ENCODE peak calls at places on chromosomes 2 and 18, in six cellular contexts. N is upper lobe of left lung, U is ovary, K is lower leg skin, I is prostate gland, Y is adrenal gland. V is an unnamed sample.

GRCh38 chr2:37985333-37985732 is 60.2 kb downstream of the RMDN2 start:
- DNase-seq in N (no peak), U (no peak), K (no peak), I (no peak), Y (no peak), V (no peak)

GRCh38 chr2:36663851-36664715 is 32.4 kb upstream of the VIT start:
- DNase-seq in N (no peak), U (no peak), K (no peak), I (peak), Y (peak), V (peak)

GRCh38 chr2:794554-795244 is 117.5 kb upstream of the TMEM18 start:
- DNase-seq in N (no peak), U (no peak), K (peak), I (no peak), Y (no peak), V (no peak)

GRCh38 chr18:48090702-48091101 is 160.2 kb upstream of the SMAD2 start:
- DNase-seq in N (no peak), U (no peak), K (no peak), I (no peak), Y (no peak), V (no peak)

GRCh38 chr2:104444392-104444791 is 409.5 kb upstream of the POU3F3 start:
- DNase-seq in N (no peak), U (no peak), K (no peak), I (no peak), Y (no peak), V (no peak)

GRCh38 chr2:158359846-158360245 is 96.7 kb downstream of the CCDC148 start:
- DNase-seq in N (no peak), U (no peak), K (no peak), I (no peak), Y (no peak), V (no peak)

GRCh38 chr2:120632796-120633646 is 102.6 kb upstream of the GLI2 start:
- DNase-seq in N (no peak), U (no peak), K (peak), I (no peak), Y (no peak), V (no peak)

GRCh38 chr2:64932327-64933216 is 56.6 kb upstream of the SLC1A4 start:
- DNase-seq in N (no peak), U (no peak), K (no peak), I (no peak), Y (no peak), V (no peak)

GRCh38 chr2:20190862-20191713 is 33.8 kb downstream of the SDC1 start:
- DNase-seq in N (no peak), U (no peak), K (no peak), I (no peak), Y (no peak), V (no peak)

GRCh38 chr2:47309952-47310800 is 92.8 kb upstream of the MSH2 start:
- DNase-seq in N (no peak), U (no peak), K (no peak), I (no peak), Y (no peak), V (peak)

GRCh38 chr2:78290581-78291214 is 734.8 kb upstream of the REG3G start:
- DNase-seq in N (no peak), U (no peak), K (no peak), I (no peak), Y (no peak), V (no peak)

GRCh38 chr2:136932700-136933099 is 167.4 kb downstream of the THSD7B start:
- DNase-seq in N (no peak), U (no peak), K (no peak), I (no peak), Y (no peak), V (peak)

GRCh38 chr2:104976603-104977120 is 61.2 kb upstream of the MRPS9 start:
- DNase-seq in N (no peak), U (no peak), K (no peak), I (no peak), Y (no peak), V (peak)

GRCh38 chr18:61360440-61361383 is 27.5 kb downstream of the CDH20 start:
- DNase-seq in N (no peak), U (no peak), K (no peak), I (no peak), Y (no peak), V (no peak)

GRCh38 chr2:232839680-232840079 is 30.4 kb upstream of the SNORC start:
- DNase-seq in N (no peak), U (no peak), K (no peak), I (peak), Y (peak), V (peak)

GRCh38 chr2:101905746-101906336 is 85.9 kb upstream of the IL1R2 start:
- DNase-seq in N (no peak), U (no peak), K (no peak), I (no peak), Y (no peak), V (no peak)

GRCh38 chr2:144596074-144596871 is 76.4 kb upstream of the ZEB2 start:
- DNase-seq in N (no peak), U (no peak), K (no peak), I (peak), Y (no peak), V (peak)

GRCh38 chr2:237209046-237209375 is 123.3 kb downstream of the COPS8 start:
- DNase-seq in N (no peak), U (no peak), K (no peak), I (no peak), Y (no peak), V (no peak)

GRCh38 chr2:127525692-127526141 is 572 bp downstream of the IWS1 start:
- DNase-seq in N (no peak), U (no peak), K (peak), I (no peak), Y (peak), V (peak)

GRCh38 chr2:118642501-118642900 is 204.9 kb downstream of the EN1 start:
- DNase-seq in N (no peak), U (no peak), K (no peak), I (no peak), Y (no peak), V (no peak)

GRCh38 chr2:237278593-237278992 is 135.4 kb downstream of the COL6A3 start:
- DNase-seq in N (no peak), U (no peak), K (peak), I (no peak), Y (peak), V (no peak)

GRCh38 chr2:83067947-83068346 is 1391.1 kb downstream of the SUCLG1 start:
- DNase-seq in N (no peak), U (no peak), K (no peak), I (no peak), Y (no peak), V (no peak)

GRCh38 chr18:42712065-42712464 is 403.4 kb downstream of the RIT2 start:
- DNase-seq in N (no peak), U (no peak), K (no peak), I (no peak), Y (no peak), V (no peak)

GRCh38 chr18:43350176-43350575 is 72.9 kb upstream of the SYT4 start:
- DNase-seq in N (no peak), U (no peak), K (no peak), I (no peak), Y (no peak), V (no peak)

GRCh38 chr2:7849531-7849930 is 832.3 kb upstream of the ID2 start:
- DNase-seq in N (peak), U (no peak), K (no peak), I (no peak), Y (no peak), V (no peak)

DNA sequence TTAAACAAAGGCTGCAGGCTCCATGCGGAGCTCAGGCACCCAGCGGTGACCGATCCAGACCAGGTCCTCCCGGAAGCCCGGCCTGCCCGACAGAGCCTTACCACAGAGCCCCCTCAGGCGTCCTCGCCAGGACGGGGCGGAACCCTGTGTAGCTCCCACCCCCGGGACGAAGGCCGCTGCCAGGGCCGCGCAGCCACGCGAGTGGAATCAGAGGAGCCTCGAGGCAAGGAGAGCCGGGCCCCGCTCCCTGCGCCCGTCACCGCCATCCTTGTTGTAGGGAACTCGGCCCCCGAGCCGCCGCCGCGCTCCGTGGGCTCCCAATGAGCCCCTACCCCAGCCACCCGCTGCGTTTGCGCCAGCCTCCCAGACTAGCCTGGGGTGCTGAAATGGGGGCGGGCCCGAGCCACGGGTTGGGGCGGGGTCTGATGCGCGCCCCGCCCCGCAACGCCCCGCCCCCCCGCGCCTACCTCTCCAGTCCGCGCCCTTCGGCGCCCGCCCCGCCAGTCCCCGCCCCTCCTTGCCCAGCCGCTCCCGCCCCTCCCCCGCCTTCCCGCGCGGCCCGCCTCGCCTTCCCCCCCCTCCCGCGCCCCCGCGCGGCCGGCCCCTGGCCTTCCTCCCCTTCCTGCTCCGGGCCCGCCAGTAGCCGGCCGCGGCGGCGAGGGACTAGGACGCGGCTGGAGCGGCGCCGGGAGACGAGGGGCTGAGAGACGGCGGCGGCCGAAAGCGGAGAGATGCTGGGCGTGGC is at the start of gene LIMS1:
- DNase-seq in N (peak), U (peak), K (peak), I (peak), Y (peak), V (peak)
- TF ChIP-seq POLR2A in N (peak), U (peak), K (no peak), I (peak), Y (peak), V (peak)

GRCh38 chr2:240170883-240171282 is 30.4 kb upstream of the OTOS start:
- DNase-seq in N (no peak), U (no peak), K (no peak), I (no peak), Y (no peak), V (no peak)

GRCh38 chr2:240170354-240170735 is 29.9 kb upstream of the OTOS start:
- DNase-seq in N (no peak), U (no peak), K (no peak), I (no peak), Y (no peak), V (no peak)

GRCh38 chr2:240174496-240174895 is 34.0 kb upstream of the OTOS start:
- DNase-seq in N (no peak), U (no peak), K (no peak), I (no peak), Y (no peak), V (no peak)

GRCh38 chr2:240169486-240170353 is 29.3 kb upstream of the OTOS start:
- DNase-seq in N (no peak), U (no peak), K (no peak), I (no peak), Y (no peak), V (no peak)

DNA sequence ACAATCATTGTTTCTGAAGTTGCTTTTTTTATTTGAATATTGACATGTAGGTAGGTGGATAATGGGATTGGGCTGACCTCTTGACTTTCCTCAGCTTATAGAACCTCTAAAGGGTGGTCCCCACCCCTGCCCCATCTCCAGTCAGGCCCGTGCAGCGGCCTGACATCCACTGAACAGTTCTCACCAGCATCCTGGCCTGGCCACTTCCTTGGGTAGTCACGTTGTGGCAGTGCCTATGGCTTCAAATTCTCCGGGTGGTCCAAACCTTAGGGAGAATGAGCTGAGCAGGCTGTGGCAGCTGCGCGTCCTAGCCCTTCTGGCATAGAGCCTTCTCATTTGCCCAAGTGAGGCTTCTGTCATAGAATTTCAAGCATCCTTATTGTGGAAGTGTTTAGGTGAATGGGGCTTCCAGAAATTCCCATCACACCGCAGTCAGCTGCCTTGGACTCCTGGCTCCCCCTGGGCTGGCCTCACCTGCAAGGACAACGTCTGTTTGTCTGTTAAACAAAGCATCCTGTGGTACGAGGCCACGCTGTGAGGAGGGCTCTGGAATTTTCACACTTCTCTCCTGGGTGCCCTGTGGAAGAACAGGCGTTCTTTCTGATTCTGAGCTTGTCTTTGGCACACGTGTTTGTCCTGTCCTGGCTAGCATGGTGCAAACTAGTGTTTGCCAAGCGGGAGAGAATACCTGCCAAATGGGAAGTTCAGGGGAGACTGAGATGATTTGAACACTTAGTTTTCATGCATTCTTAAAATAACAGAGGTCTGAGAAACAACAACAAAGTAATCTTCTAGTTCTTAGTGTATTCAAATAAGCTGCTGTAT is 31.8 kb upstream of the OTOS start:
- DNase-seq in N (no peak), U (no peak), K (no peak), I (peak), Y (no peak), V (no peak)
- TF ChIP-seq POLR2A in N (no peak), U (no peak), K (no peak), I (no peak), Y (no peak), V (no peak)

GRCh38 chr2:177553176-177553909 is 160.8 kb downstream of the AGPS start:
- DNase-seq in N (no peak), U (no peak), K (no peak), I (no peak), Y (no peak), V (no peak)
- TF ChIP-seq POLR2A in N (no peak), U (no peak), K (no peak), I (no peak), Y (no peak), V (peak)

DNA sequence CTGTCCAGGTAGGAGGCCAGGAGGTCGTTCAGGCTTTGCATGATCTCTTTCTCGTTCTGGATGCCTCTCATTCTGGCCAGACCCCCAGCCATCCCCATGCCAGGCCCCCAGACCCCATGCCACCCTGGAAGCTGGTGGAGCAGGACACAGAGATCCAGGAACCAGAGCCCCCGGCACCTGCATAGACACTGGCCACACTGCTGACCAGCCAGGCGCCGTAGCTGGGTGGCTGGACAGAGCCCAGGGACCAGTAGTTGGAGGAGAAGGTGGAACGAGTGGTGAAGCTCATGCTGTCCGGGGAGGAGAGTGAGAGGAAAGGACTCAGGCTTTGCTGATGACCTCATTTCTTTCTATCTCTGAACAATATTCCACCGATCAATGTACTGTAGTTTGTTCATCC is 35.5 kb downstream of the SLC4A5 start:
- DNase-seq in N (peak), U (no peak), K (no peak), I (no peak), Y (no peak), V (no peak)
- TF ChIP-seq POLR2A in N (no peak), U (no peak), K (no peak), I (no peak), Y (no peak), V (no peak)

GRCh38 chr18:58447342-58448190 is 181.3 kb downstream of the ALPK2 start:
- DNase-seq in N (no peak), U (no peak), K (no peak), I (no peak), Y (no peak), V (no peak)
- TF ChIP-seq POLR2A in N (no peak), U (no peak), K (no peak), I (no peak), Y (no peak), V (no peak)

GRCh38 chr2:156435392-156435724 is 821 bp upstream of the GPD2 start:
- DNase-seq in N (no peak), U (no peak), K (no peak), I (no peak), Y (no peak), V (no peak)
- TF ChIP-seq POLR2A in N (no peak), U (no peak), K (no peak), I (no peak), Y (no peak), V (no peak)

DNA sequence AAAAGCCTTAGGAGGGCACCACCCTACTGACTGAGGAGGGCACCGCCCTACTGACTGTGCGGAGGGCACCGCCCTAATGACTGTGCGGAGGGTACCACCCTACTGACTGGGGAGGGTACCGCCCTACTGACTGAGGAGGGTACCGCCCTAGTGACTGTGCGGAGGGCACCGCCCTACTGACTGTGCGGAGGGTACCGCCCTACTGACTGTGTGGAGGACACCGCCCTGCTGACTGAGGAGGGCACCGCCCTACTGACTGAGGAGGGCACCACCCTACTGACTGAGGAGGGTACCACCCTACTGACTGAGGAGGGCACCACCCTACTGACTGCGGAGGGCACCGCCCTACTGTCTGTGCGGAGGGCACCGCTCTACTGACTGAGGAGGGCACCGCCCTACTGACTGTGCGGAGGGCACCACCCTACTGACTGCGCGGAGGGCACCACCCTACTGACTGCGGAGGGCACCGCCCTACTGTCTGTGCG is 150.2 kb upstream of the NFATC1 start:
- DNase-seq in N (peak), U (no peak), K (no peak), I (no peak), Y (no peak), V (peak)
- TF ChIP-seq POLR2A in N (no peak), U (no peak), K (no peak), I (no peak), Y (no peak), V (no peak)

GRCh38 chr2:241689306-241689705 is 2.7 kb upstream of the DTYMK start:
- DNase-seq in N (no peak), U (no peak), K (no peak), I (no peak), Y (no peak), V (no peak)

GRCh38 chr2:241692448-241692847 is 5.8 kb upstream of the DTYMK start:
- DNase-seq in N (no peak), U (no peak), K (no peak), I (no peak), Y (no peak), V (no peak)

GRCh38 chr2:241690202-241690717 is 3.6 kb upstream of the DTYMK start:
- DNase-seq in N (no peak), U (no peak), K (no peak), I (no peak), Y (no peak), V (no peak)

GRCh38 chr2:241686322-241686648 is 330 bp downstream of the DTYMK start:
- DNase-seq in N (no peak), U (no peak), K (no peak), I (no peak), Y (no peak), V (peak)

DNA sequence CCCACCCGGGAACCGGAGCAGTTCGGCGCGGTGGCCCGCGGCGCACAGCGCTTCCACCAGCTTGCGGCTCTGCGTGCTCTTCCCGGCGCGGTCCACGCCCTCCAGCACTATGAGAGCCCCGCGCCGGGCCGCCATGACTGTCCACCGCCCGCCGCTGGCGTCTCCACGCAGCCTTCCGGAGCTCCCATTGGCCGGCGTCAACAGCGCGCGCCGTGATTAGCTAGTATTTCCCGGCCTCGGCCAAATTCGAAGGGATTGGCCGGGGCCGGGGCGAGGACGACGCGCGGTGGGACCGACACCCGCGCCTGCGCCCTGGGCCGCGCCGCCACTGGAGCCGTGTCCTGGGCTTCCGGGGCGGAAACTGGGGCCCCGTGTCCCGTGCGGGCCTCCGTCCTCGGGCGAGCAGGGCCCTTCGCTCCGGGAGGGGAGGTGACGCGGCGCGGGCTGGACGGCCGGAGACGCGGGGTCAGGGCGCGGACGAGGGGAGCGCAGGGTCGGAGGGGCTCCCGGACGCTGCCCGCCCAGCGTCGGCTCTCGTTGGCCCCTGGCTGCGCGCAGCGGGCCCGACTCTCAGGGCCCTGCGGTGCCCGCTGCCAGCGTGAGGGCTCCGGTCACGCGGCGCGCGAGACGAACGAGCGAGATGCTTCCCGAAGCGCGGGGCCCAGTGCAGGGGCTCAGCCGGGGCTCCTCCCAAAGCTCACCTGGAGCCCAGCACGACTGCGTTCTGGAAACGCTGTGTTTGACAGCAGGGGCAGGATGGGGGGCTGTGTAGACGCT is at the start of gene DTYMK:
- DNase-seq in N (peak), U (peak), K (peak), I (peak), Y (peak), V (peak)
- TF ChIP-seq POLR2A in N (peak), U (peak), K (peak), I (peak), Y (peak), V (peak)

GRCh38 chr2:172821370-172822338 is 86.0 kb downstream of the RAPGEF4 start:
- DNase-seq in N (no peak), U (no peak), K (no peak), I (no peak), Y (no peak), V (no peak)
- TF ChIP-seq POLR2A in N (no peak), U (no peak), K (no peak), I (no peak), Y (no peak), V (no peak)

V was measured in erythroblast.